ENCODE peak calls at places on chromosomes 6 and 20, in four cellular contexts. T, E, L and F are unnamed samples.

GRCh38 chr6:143426025-143426424 is 24.5 kb downstream of the ADAT2 start:
- DNase-seq in E (no peak), T (no peak), L (no peak), F (no peak)

GRCh38 chr6:144559865-144560603 is 274.9 kb downstream of the UTRN start:
- DNase-seq in L (no peak), T (peak; percentile 69), E (no peak), F (no peak)

GRCh38 chr6:151242420-151242841 is 2.7 kb downstream of the AKAP12 start:
- DNase-seq in T (no peak), E (no peak), L (no peak), F (no peak)

GRCh38 chr6:151916075-151916474 is 108.6 kb downstream of the ESR1 start:
- DNase-seq in E (no peak), T (peak; percentile 18), L (no peak), F (no peak)

GRCh38 chr20:48787861-48788375 is 39.9 kb downstream of the PREX1 start:
- DNase-seq in L (no peak), T (peak; percentile 88), E (no peak), F (no peak)

GRCh38 chr6:113763883-113764282 is 93.3 kb upstream of the MARCKS start:
- DNase-seq in T (peak; percentile 91), E (no peak), L (no peak), F (no peak)

GRCh38 chr6:7693827-7694226 is 32.1 kb upstream of the BMP6 start:
- DNase-seq in L (no peak), T (no peak), E (no peak), F (no peak)

GRCh38 chr6:7731289-7731688 is 5.4 kb downstream of the BMP6 start:
- DNase-seq in L (no peak), E (no peak), T (no peak), F (no peak)

GRCh38 chr6:100194535-100194934 is 200.5 kb upstream of the MCHR2 start:
- DNase-seq in T (no peak), L (no peak), E (no peak), F (no peak)